ENCODE peak calls at places on chromosomes 2 and 18, in eight cellular contexts. C is CD8-positive, alpha-beta T cell; E is lung; V is endothelial cell of umbilical vein; B is pancreas; F is tibial nerve; M is spleen; I is transverse colon. K is an unnamed sample. For H3K36me3, the result is how much of the 10 kb centered on the place peaks cover.

GRCh38 chr18:56139792-56140254 is 498.6 kb downstream of the TXNL1 start:
- DNase-seq in M (no peak), F (no peak), E (no peak), V (no peak), I (peak), C (no peak), B (peak), K (no peak)

GRCh38 chr2:108909917-108910515 is 79.0 kb downstream of the EDAR start:
- DNase-seq in C (no peak), I (no peak), B (peak), F (no peak), M (peak), V (no peak), E (no peak), K (no peak)

GRCh38 chr2:950627-950992 is at the start of gene SNTG2:
- DNase-seq in M (peak), V (no peak), E (no peak), I (peak), F (no peak), B (peak), C (peak), K (no peak)

GRCh38 chr2:238868067-238868524 is 20.2 kb downstream of the TWIST2 start:
- DNase-seq in E (no peak), V (no peak), B (no peak), I (no peak), F (no peak), C (no peak), M (peak), K (no peak)

GRCh38 chr2:160405077-160405865 is 88.3 kb downstream of the RBMS1 start:
- DNase-seq in E (no peak), C (no peak), V (no peak), I (no peak), F (no peak), M (no peak), B (no peak), K (no peak)

GRCh38 chr2:239215136-239215925 is 185.5 kb downstream of the HDAC4 start:
- DNase-seq in M (no peak), E (no peak), B (no peak), C (no peak), V (no peak), I (no peak), F (no peak), K (no peak)

GRCh38 chr2:5482929-5483331 is 209.3 kb upstream of the SOX11 start:
- DNase-seq in M (no peak), F (no peak), C (no peak), E (no peak), B (no peak), V (no peak), I (no peak), K (no peak)

GRCh38 chr18:12904012-12904516 is 20.0 kb upstream of the PTPN2 start:
- DNase-seq in C (no peak), B (no peak), M (no peak), F (no peak), E (peak), V (no peak), I (no peak), K (no peak)

GRCh38 chr2:163604941-163605555 is 130.8 kb downstream of the FIGN start:
- DNase-seq in B (no peak), M (no peak), I (no peak), E (no peak), C (no peak), F (no peak), V (no peak), K (no peak)

GRCh38 chr18:76345901-76346300 is 149.1 kb downstream of the ZNF516 start:
- DNase-seq in V (no peak), I (no peak), F (no peak), M (no peak), E (no peak), B (no peak), C (no peak), K (no peak)

GRCh38 chr2:10083692-10084566 is 3.7 kb upstream of the CYS1 start:
- DNase-seq in V (no peak), M (no peak), I (no peak), F (no peak), B (peak), C (no peak), E (no peak), K (peak)

GRCh38 chr2:120901213-120901612 is 165.5 kb downstream of the GLI2 start:
- DNase-seq in M (no peak), V (no peak), E (no peak), I (no peak), F (no peak), B (no peak), C (no peak), K (no peak)

GRCh38 chr2:147865560-147865959 is 20.7 kb downstream of the ACVR2A start:
- DNase-seq in F (no peak), I (no peak), V (no peak), M (no peak), C (no peak), E (no peak), B (no peak), K (no peak)

GRCh38 chr2:15975676-15976075 is 35.3 kb downstream of the MYCN start:
- DNase-seq in I (no peak), C (no peak), F (no peak), B (no peak), E (no peak), V (no peak), M (no peak), K (no peak)

GRCh38 chr18:79684283-79684631 is 4.7 kb downstream of the CTDP1 start:
- DNase-seq in E (no peak), I (no peak), V (no peak), B (no peak), M (peak), C (peak), F (no peak), K (no peak)

GRCh38 chr18:55088000-55088401 is 128.7 kb upstream of the CCDC68 start:
- DNase-seq in C (no peak), B (no peak), F (no peak), E (no peak), M (no peak), I (no peak), V (no peak), K (no peak)

GRCh38 chr2:60948926-60949579 is 67.7 kb downstream of the REL start:
- DNase-seq in C (no peak), M (no peak), I (no peak), V (no peak), E (no peak), F (no peak), B (no peak), K (no peak)

GRCh38 chr18:7414459-7414858 is 152.7 kb upstream of the PTPRM start:
- DNase-seq in B (no peak), V (no peak), I (no peak), E (no peak), M (no peak), F (no peak), C (no peak), K (no peak)

GRCh38 chr2:204313256-204313655 is 232.0 kb upstream of the PARD3B start:
- DNase-seq in C (no peak), V (no peak), I (no peak), E (no peak), F (no peak), M (no peak), B (no peak), K (no peak)

GRCh38 chr18:53380063-53380639 is 844.3 kb downstream of the MBD2 start:
- DNase-seq in E (no peak), M (no peak), B (no peak), V (peak), F (no peak), C (no peak), I (no peak), K (no peak)

GRCh38 chr2:110871637-110872036 is 139.3 kb downstream of the ACOXL start:
- DNase-seq in V (no peak), C (no peak), E (peak), M (no peak), F (no peak), I (no peak), B (no peak), K (no peak)

GRCh38 chr2:232890536-232890895 is 20.5 kb downstream of the SNORC start:
- DNase-seq in M (no peak), I (no peak), C (no peak), E (no peak), V (no peak), B (no peak), F (peak), K (no peak)

GRCh38 chr2:232502901-232503791 is 15.5 kb upstream of the ECEL1 start:
- DNase-seq in I (peak), V (no peak), M (no peak), C (peak), F (no peak), E (no peak), B (peak), K (no peak)

DNA sequence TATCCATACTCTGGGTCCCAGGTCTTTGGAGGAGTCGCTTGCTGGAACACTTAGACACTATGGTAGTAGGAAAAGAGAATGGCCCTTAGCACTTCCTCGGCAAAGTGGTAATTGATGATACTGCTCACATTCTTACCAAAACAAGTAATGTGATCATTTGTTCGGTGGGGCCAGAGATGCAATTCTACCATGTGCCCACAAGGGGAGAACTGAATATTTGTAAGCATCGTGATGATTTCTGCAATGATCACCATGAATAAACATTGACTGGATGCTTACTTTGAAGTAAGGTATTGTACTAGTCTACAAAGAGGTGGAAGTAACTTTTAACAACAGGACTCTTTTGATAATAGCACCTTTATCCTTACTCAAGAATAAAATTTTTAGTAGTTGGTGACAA is 109.7 kb downstream of the CD8B2 start:
- DNase-seq in C (no peak), F (no peak), V (no peak), I (no peak), B (no peak), E (no peak), M (no peak), K (no peak)
- TF ChIP-seq CTCF in C (peak), F (peak), V (no peak), I (no peak), B (no peak), E (no peak), M (peak), K (peak)

GRCh38 chr2:195150819-195151218 is 506.2 kb upstream of the SLC39A10 start:
- DNase-seq in M (no peak), F (no peak), B (no peak), I (no peak), C (no peak), V (no peak), E (no peak), K (no peak)
- H3K36me3 ChIP-seq in M (under half), F (under half), B (under half), I (under half), C (under half), V (under half), E (under half), K (under half)

DNA sequence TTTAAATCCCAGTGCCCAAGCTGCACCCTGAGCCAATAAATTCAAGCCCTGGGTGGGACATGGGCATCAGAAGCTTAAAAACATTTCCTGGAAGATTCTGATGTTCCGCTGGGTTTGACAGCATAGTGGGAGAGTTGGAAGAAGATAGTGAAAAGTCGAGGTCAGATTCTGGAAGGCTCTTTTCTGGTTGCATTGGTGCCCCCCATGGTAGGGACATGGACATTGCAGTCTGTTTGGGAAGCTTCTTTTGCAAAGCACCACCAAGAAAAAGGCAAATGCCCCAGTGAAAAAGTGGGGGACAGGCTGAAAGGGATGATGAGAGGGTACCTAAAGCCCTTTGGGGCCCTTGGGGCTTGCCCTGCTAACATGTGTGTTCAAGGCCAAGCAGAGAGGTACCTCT is 21.0 kb downstream of the MERTK start:
- DNase-seq in C (no peak), E (no peak), M (no peak), B (no peak), F (no peak), I (no peak), V (peak), K (no peak)
- TF ChIP-seq CTCF in C (no peak), E (no peak), M (no peak), B (no peak), F (no peak), I (no peak), V (peak), K (peak)

GRCh38 chr2:134936691-134937090 is 18.1 kb downstream of the CCNT2 start:
- DNase-seq in F (no peak), C (no peak), B (no peak), E (no peak), I (no peak), M (no peak), V (no peak), K (no peak)
- H3K36me3 ChIP-seq in F (under half), C (under half), B (under half), E (under half), I (under half), M (half or more), V (under half), K (under half)

GRCh38 chr2:230671117-230671516 is 41.5 kb upstream of the CAB39 start:
- DNase-seq in V (no peak), C (no peak), I (no peak), E (no peak), F (no peak), M (no peak), B (no peak), K (no peak)
- TF ChIP-seq CTCF in V (no peak), C (no peak), I (no peak), E (no peak), F (no peak), M (no peak), B (no peak), K (no peak)

GRCh38 chr2:43285987-43286386 is 59.6 kb upstream of the ZFP36L2 start:
- DNase-seq in E (no peak), V (no peak), F (no peak), M (no peak), C (no peak), I (no peak), B (no peak), K (no peak)
- H3K36me3 ChIP-seq in E (under half), V (under half), F (under half), M (under half), C (under half), I (under half), B (under half), K (under half)

DNA sequence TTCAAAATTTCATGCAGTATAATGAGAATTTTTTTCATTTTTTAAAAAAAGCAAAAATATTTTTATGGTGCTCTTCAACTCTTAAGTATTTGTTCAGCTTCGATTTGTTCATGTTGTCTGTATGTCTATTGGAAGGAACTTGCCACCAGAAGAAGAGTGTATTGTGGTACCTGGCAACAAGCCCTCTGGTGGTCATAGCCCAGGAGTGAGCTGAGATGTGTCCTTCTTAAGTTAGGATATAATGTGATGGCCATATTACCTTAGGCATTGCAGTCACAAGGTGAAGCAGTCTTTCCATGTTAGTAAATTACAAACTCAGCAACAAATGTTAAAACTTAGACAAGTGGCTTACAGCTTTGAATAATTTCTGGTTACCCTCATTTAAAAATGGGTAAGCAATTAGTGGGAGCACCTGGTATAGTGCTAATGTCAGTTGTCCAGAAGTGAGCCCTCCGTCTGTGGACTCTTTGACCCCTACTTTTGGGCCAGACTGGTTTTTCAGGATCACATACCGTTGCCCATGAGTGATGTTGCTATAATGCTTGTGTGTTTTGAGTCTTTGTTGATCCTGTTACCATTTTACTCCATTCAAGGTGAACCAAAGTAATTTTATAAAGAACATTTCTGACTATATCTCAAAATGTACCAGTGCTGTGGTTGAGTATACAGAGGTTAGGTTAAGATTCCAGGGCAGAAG is 57.4 kb downstream of the MYO1B start:
- DNase-seq in F (no peak), M (no peak), B (no peak), C (peak), E (no peak), V (peak), I (no peak), K (peak)
- TF ChIP-seq CTCF in F (no peak), M (no peak), B (no peak), C (no peak), E (no peak), V (peak), I (no peak), K (peak)